ENCODE peak calls at places on chromosomes 1 and 21, in ten cellular contexts. O, N, G, E, J, F, Y, W, Z and L are unnamed samples.

GRCh38 chr21:14121719-14122118 is 89.0 kb downstream of the LIPI start:
- DNase-seq in O (no peak), N (no peak), G (no peak), E (no peak), J (no peak), F (no peak), Y (no peak), W (no peak), Z (no peak), L (no peak)

GRCh38 chr1:26574690-26575349 is 45.3 kb downstream of the RPS6KA1 start:
- DNase-seq in O (peak), N (no peak), G (no peak), E (no peak), J (peak), F (no peak), Y (no peak), W (no peak), Z (no peak), L (no peak)

GRCh38 chr1:154270833-154271232 is 1.6 kb upstream of the HAX1 start:
- DNase-seq in O (no peak), N (no peak), G (no peak), E (no peak), J (no peak), F (no peak), Y (no peak), W (no peak), Z (no peak), L (no peak)

GRCh38 chr1:79388694-79389361 is 382.3 kb upstream of the ADGRL4 start:
- DNase-seq in O (no peak), N (no peak), G (no peak), E (no peak), J (no peak), F (no peak), Y (no peak), W (no peak), Z (no peak), L (no peak)

GRCh38 chr1:6378096-6378746 is 15.3 kb downstream of the ACOT7 start:
- DNase-seq in O (no peak), N (no peak), G (peak), E (no peak), J (no peak), F (no peak), Y (no peak), W (no peak), Z (no peak), L (no peak)

GRCh38 chr21:42218836-42219605 is at the start of gene ABCG1:
- DNase-seq in O (peak), N (no peak), G (no peak), E (no peak), J (no peak), F (peak), Y (no peak), W (no peak), Z (no peak), L (no peak)

GRCh38 chr1:3717715-3718601 is 34.3 kb upstream of the CCDC27 start:
- DNase-seq in O (no peak), N (no peak), G (no peak), E (peak), J (no peak), F (peak), Y (no peak), W (no peak), Z (no peak), L (no peak)

GRCh38 chr1:235113183-235113917 is 15.3 kb downstream of the TOMM20 start:
- DNase-seq in O (no peak), N (no peak), G (no peak), E (no peak), J (no peak), F (no peak), Y (no peak), W (no peak), Z (no peak), L (no peak)

GRCh38 chr1:234608720-234609527 is 1.1 kb downstream of the IRF2BP2 start:
- DNase-seq in O (peak), N (no peak), G (peak), E (no peak), J (peak), F (peak), Y (no peak), W (peak), Z (no peak), L (no peak)

GRCh38 chr21:25626752-25627151 is 12.3 kb upstream of the JAM2 start:
- DNase-seq in O (peak), N (no peak), G (no peak), E (no peak), J (no peak), F (no peak), Y (no peak), W (no peak), Z (no peak), L (no peak)

GRCh38 chr1:31812158-31812829 is 3.5 kb downstream of the SPOCD1 start:
- DNase-seq in O (no peak), N (no peak), G (no peak), E (no peak), J (no peak), F (no peak), Y (no peak), W (no peak), Z (no peak), L (no peak)

GRCh38 chr1:15744122-15744679 is 1.9 kb downstream of the TMEM82 start:
- DNase-seq in O (no peak), N (no peak), G (no peak), E (no peak), J (no peak), F (no peak), Y (no peak), W (no peak), Z (no peak), L (no peak)

GRCh38 chr1:113109908-113110554 is 37.0 kb downstream of the LRIG2 start:
- DNase-seq in O (peak), N (peak), G (peak), E (no peak), J (peak), F (no peak), Y (peak), W (no peak), Z (peak), L (no peak)

GRCh38 chr1:90434460-90434859 is 282.6 kb downstream of the BARHL2 start:
- DNase-seq in O (peak), N (no peak), G (peak), E (no peak), J (no peak), F (no peak), Y (no peak), W (no peak), Z (no peak), L (no peak)

GRCh38 chr1:38076038-38076437 is 29.4 kb upstream of the POU3F1 start:
- DNase-seq in O (peak), N (no peak), G (no peak), E (no peak), J (peak), F (no peak), Y (no peak), W (no peak), Z (no peak), L (no peak)

GRCh38 chr1:163035791-163036249 is 33.3 kb upstream of the RGS4 start:
- DNase-seq in O (peak), N (peak), G (no peak), E (no peak), J (peak), F (no peak), Y (peak), W (no peak), Z (peak), L (no peak)

GRCh38 chr1:171884475-171884874 is 43.2 kb downstream of the DNM3 start:
- DNase-seq in O (no peak), N (no peak), G (no peak), E (no peak), J (no peak), F (no peak), Y (no peak), W (no peak), Z (no peak), L (no peak)

GRCh38 chr1:890661-891060 is 33.1 kb upstream of the SAMD11 start:
- DNase-seq in O (no peak), N (no peak), G (no peak), E (no peak), J (no peak), F (no peak), Y (no peak), W (no peak), Z (no peak), L (no peak)

GRCh38 chr1:243488459-243489163 is 232.8 kb downstream of the SDCCAG8 start:
- DNase-seq in O (no peak), N (no peak), G (no peak), E (no peak), J (no peak), F (no peak), Y (no peak), W (no peak), Z (no peak), L (no peak)

GRCh38 chr1:119275930-119276215 is 92.7 kb upstream of the HAO2 start:
- DNase-seq in O (peak), N (no peak), G (no peak), E (no peak), J (no peak), F (no peak), Y (no peak), W (no peak), Z (no peak), L (no peak)

GRCh38 chr1:12230549-12231275 is 882 bp downstream of the VPS13D start:
- DNase-seq in O (peak), N (no peak), G (peak), E (peak), J (no peak), F (no peak), Y (no peak), W (no peak), Z (no peak), L (no peak)

GRCh38 chr1:184919892-184920291 is 54.4 kb downstream of the NIBAN1 start:
- DNase-seq in O (no peak), N (no peak), G (no peak), E (no peak), J (no peak), F (no peak), Y (no peak), W (no peak), Z (no peak), L (no peak)

GRCh38 chr1:196584703-196585102 is 23.5 kb downstream of the KCNT2 start:
- DNase-seq in O (no peak), N (no peak), G (no peak), E (no peak), J (no peak), F (no peak), Y (no peak), W (no peak), Z (no peak), L (no peak)

GRCh38 chr1:110529011-110529410 is 10.0 kb upstream of the KCNA10 start:
- DNase-seq in O (no peak), N (no peak), G (no peak), E (no peak), J (no peak), F (no peak), Y (no peak), W (no peak), Z (no peak), L (no peak)

GRCh38 chr1:50236656-50237055 is 127.9 kb downstream of the ELAVL4 start:
- DNase-seq in O (no peak), N (no peak), G (no peak), E (no peak), J (no peak), F (no peak), Y (no peak), W (no peak), Z (no peak), L (no peak)

GRCh38 chr1:157380523-157380922 is 171.8 kb downstream of the FCRL5 start:
- DNase-seq in O (no peak), N (no peak), G (no peak), E (no peak), J (no peak), F (no peak), Y (no peak), W (no peak), Z (no peak), L (no peak)

GRCh38 chr1:179128520-179128919 is 46.6 kb downstream of the TOR3A start:
- DNase-seq in O (no peak), N (no peak), G (no peak), E (no peak), J (no peak), F (no peak), Y (no peak), W (no peak), Z (no peak), L (no peak)

GRCh38 chr1:111204923-111205723 is 4.7 kb upstream of the DENND2D start:
- DNase-seq in O (no peak), N (no peak), G (no peak), E (no peak), J (no peak), F (no peak), Y (no peak), W (no peak), Z (no peak), L (no peak)

GRCh38 chr1:108049083-108049819 is 84.3 kb upstream of the VAV3 start:
- DNase-seq in O (peak), N (no peak), G (peak), E (no peak), J (peak), F (peak), Y (no peak), W (no peak), Z (no peak), L (no peak)

GRCh38 chr1:12435639-12436344 is 182.2 kb downstream of the DHRS3 start:
- DNase-seq in O (peak), N (no peak), G (no peak), E (peak), J (peak), F (peak), Y (no peak), W (no peak), Z (peak), L (no peak)

GRCh38 chr1:229237320-229237719 is 33.6 kb upstream of the RAB4A start:
- DNase-seq in O (no peak), N (no peak), G (no peak), E (no peak), J (no peak), F (no peak), Y (no peak), W (no peak), Z (no peak), L (no peak)

GRCh38 chr1:201266774-201267173 is 16.5 kb upstream of the PKP1 start:
- DNase-seq in O (peak), N (peak), G (peak), E (no peak), J (peak), F (no peak), Y (no peak), W (no peak), Z (no peak), L (no peak)

GRCh38 chr21:44712203-44713028 is 1.0 kb upstream of the TSPEAR start:
- DNase-seq in O (no peak), N (no peak), G (no peak), E (no peak), J (no peak), F (no peak), Y (no peak), W (no peak), Z (no peak), L (no peak)

GRCh38 chr1:97308131-97308530 is 586.5 kb downstream of the PTBP2 start:
- DNase-seq in O (peak), N (no peak), G (no peak), E (no peak), J (no peak), F (no peak), Y (no peak), W (no peak), Z (no peak), L (no peak)

GRCh38 chr1:160795951-160796383 is at the start of gene LY9:
- DNase-seq in O (no peak), N (no peak), G (no peak), E (peak), J (no peak), F (peak), Y (no peak), W (peak), Z (no peak), L (no peak)

GRCh38 chr21:21921410-21922232 is 923.4 kb downstream of the NCAM2 start:
- DNase-seq in O (peak), N (peak), G (peak), E (no peak), J (peak), F (no peak), Y (no peak), W (no peak), Z (no peak), L (peak)

GRCh38 chr1:80445021-80445420 is 1355.7 kb upstream of the ADGRL2 start:
- DNase-seq in O (no peak), N (peak), G (no peak), E (no peak), J (peak), F (no peak), Y (no peak), W (no peak), Z (no peak), L (no peak)

GRCh38 chr1:182259229-182259872 is 132.2 kb downstream of the GLUL start:
- DNase-seq in O (peak), N (no peak), G (peak), E (no peak), J (peak), F (peak), Y (no peak), W (peak), Z (no peak), L (no peak)

GRCh38 chr1:51344602-51345299 is 14.4 kb upstream of the TTC39A start:
- DNase-seq in O (no peak), N (no peak), G (no peak), E (no peak), J (no peak), F (no peak), Y (no peak), W (no peak), Z (no peak), L (peak)